ENCODE peak calls at places on chromosomes 16 and 17, in seven cellular contexts. F is H9, G is neuronal stem cell, N is mesenchymal stem cell, U is IMR-90, I is mesendoderm, Z is H1. W is an unnamed sample.
A peak's percentile ranks its signal among the peaks of the same experiment; 100 is the strongest.

GRCh38 chr17:65130829-65131228 is 6.3 kb upstream of the RGS9 start:
- DNase-seq in F (no peak), G (no peak), N (no peak), U (no peak), I (no peak), Z (no peak), W (no peak)

GRCh38 chr17:80992948-80993624 is 1.4 kb downstream of the CHMP6 start:
- DNase-seq in F (no peak), G (no peak), N (no peak), U (no peak), I (no peak), Z (no peak), W (no peak)

GRCh38 chr17:78111012-78111726 is 17.4 kb downstream of the TMC6 start:
- DNase-seq in F (no peak), G (no peak), N (no peak), U (no peak), I (no peak), Z (no peak), W (no peak)

GRCh38 chr17:45246861-45247428 is 14.9 kb downstream of the SPATA32 start:
- DNase-seq in F (peak; percentile 88), G (peak; percentile 64), N (peak; percentile 50), U (peak; percentile 14), I (peak; percentile 77), Z (no peak), W (peak; percentile 27)

GRCh38 chr17:63698886-63699637 is 863 bp downstream of the LIMD2 start:
- DNase-seq in F (peak; percentile 75), G (no peak), N (peak; percentile 68), U (peak; percentile 29), I (peak; percentile 83), Z (no peak), W (no peak)

GRCh38 chr16:27867122-27868110 is 196.1 kb downstream of the GSG1L start:
- DNase-seq in F (peak; percentile 93), G (peak; percentile 46), N (peak; percentile 40), U (peak; percentile 51), I (peak; percentile 89), Z (peak; percentile 70), W (peak; percentile 62)

GRCh38 chr16:57889111-57889510 is 81.8 kb downstream of the CNGB1 start:
- DNase-seq in F (no peak), G (no peak), N (no peak), U (no peak), I (no peak), Z (no peak), W (no peak)

GRCh38 chr17:35315283-35315682 is 58.1 kb downstream of the SLFN11 start:
- DNase-seq in F (no peak), G (no peak), N (no peak), U (peak; percentile 85), I (no peak), Z (no peak), W (no peak)

GRCh38 chr17:17664073-17664470 is 17.2 kb upstream of the RAI1 start:
- DNase-seq in F (no peak), G (no peak), N (peak; percentile 43), U (no peak), I (no peak), Z (no peak), W (no peak)

GRCh38 chr16:82664181-82664580 is 37.4 kb downstream of the CDH13 start:
- DNase-seq in F (no peak), G (no peak), N (no peak), U (no peak), I (no peak), Z (no peak), W (no peak)

GRCh38 chr17:36496018-36496789 is 9.7 kb downstream of the ZNHIT3 start:
- DNase-seq in F (peak; percentile 22), G (peak; percentile 37), N (no peak), U (peak; percentile 16), I (peak; percentile 73), Z (no peak), W (no peak)

GRCh38 chr16:80948886-80949502 is 57.7 kb downstream of the CMC2 start:
- DNase-seq in F (peak; percentile 80), G (peak; percentile 59), N (no peak), U (peak; percentile 20), I (peak; percentile 75), Z (no peak), W (peak; percentile 26)

GRCh38 chr17:12545877-12546513 is 119.7 kb upstream of the MYOCD start:
- DNase-seq in F (peak; percentile 77), G (peak; percentile 51), N (peak; percentile 66), U (peak; percentile 63), I (peak; percentile 85), Z (peak; percentile 27), W (peak; percentile 77)

GRCh38 chr16:31356566-31357323 is 1.8 kb downstream of the ITGAX start:
- DNase-seq in F (peak; percentile 55), G (no peak), N (no peak), U (no peak), I (peak; percentile 27), Z (no peak), W (no peak)

GRCh38 chr17:50604470-50604869 is 30.2 kb upstream of the ABCC3 start:
- DNase-seq in F (peak; percentile 73), G (no peak), N (peak; percentile 38), U (peak; percentile 28), I (no peak), Z (no peak), W (no peak)

GRCh38 chr17:76864024-76864423 is 4.2 kb upstream of the MGAT5B start:
- DNase-seq in F (no peak), G (no peak), N (no peak), U (no peak), I (no peak), Z (no peak), W (no peak)

GRCh38 chr17:60065867-60066266 is 12.9 kb downstream of the HEATR6 start:
- DNase-seq in F (no peak), G (no peak), N (no peak), U (no peak), I (no peak), Z (no peak), W (no peak)

GRCh38 chr17:52138752-52139151 is 19.8 kb downstream of the CA10 start:
- DNase-seq in F (no peak), G (no peak), N (no peak), U (no peak), I (no peak), Z (no peak), W (no peak)

GRCh38 chr17:5705081-5705875 is 121.0 kb upstream of the NLRP1 start:
- DNase-seq in F (peak; percentile 80), G (peak; percentile 62), N (no peak), U (peak; percentile 1), I (peak; percentile 84), Z (no peak), W (no peak)

GRCh38 chr17:77374170-77374936 is 233.6 kb downstream of the SEC14L1 start:
- DNase-seq in F (peak; percentile 96), G (peak; percentile 83), N (peak; percentile 94), U (peak; percentile 86), I (peak; percentile 97), Z (peak; percentile 59), W (peak; percentile 57)

GRCh38 chr17:40938981-40939380 is 1.5 kb upstream of the KRT23 start:
- DNase-seq in F (no peak), G (no peak), N (no peak), U (peak; percentile 43), I (no peak), Z (no peak), W (no peak)

DNA sequence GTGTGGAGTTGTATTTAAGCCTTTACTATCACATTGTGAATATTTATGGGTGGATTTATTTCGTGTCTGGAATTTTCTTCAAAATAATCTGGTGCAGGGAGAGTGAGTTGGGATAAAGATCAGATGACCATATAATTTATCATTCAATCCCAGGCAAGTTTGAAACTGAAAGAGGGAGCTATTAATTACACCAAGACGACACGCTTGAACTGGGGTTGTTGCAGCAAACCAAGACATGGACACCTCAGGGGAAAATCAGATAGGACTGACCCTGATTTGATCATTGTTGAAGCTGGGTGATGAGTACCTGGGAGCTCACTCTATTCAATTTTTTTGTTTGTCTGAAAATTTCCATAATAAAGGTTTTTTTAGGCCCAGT is 42.2 kb downstream of the LDHD start:
- DNase-seq in F (no peak), G (no peak), N (no peak), U (no peak), I (no peak), Z (no peak), W (no peak)
- H3K4me2 ChIP-seq in F (no peak overlapping the region), G (no peak overlapping the region), N (no peak overlapping the region), U (no peak overlapping the region), I (no peak overlapping the region), Z (no peak overlapping the region), W (no peak overlapping the region)

DNA sequence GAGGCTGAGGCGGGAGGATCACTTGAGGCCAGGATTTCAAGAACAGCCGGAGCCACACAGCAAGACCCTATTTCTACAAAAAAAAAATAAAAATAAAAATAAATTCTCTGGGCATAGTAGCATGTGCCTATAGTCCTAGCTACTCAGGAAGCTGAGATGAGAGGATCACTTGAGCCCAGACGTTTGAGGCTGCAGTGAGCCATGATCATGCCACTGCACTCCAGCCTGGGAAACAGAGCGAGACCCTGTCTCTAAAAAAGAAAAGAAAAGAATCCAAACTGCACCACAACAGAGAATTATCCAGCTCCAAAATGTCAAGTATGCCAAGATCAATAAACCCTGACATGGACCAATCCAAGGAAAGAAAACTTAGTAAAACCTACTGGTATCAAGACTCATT is 78.9 kb upstream of the NOL11 start:
- DNase-seq in F (no peak), G (no peak), N (no peak), U (no peak), I (no peak), Z (no peak), W (no peak)
- H4K8ac ChIP-seq in F (no peak overlapping the region), G (no peak overlapping the region), N (no peak overlapping the region), U (no peak overlapping the region), I (no peak overlapping the region), Z (no peak overlapping the region), W (no peak overlapping the region)

DNA sequence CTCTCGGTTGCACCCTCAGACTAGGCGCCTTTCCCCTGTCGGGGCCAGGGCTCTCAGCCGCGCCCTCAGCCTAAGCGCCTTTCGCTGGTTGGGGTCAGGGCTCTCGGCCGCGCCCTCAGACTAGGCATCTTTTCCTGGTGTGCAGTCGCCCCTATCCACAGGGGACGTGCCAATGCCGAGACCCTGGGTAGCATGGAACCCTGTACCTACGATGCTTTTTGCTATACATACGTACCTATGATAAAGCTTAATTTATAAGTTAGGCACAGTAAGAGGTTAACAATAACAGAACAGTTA is 9.1 kb downstream of the ACSF3 start:
- DNase-seq in F (no peak), G (no peak), N (no peak), U (no peak), I (no peak), Z (no peak), W (no peak)
- H3K4me2 ChIP-seq in F (no peak overlapping the region), G (no peak overlapping the region), N (no peak overlapping the region), U (no peak overlapping the region), I (no peak overlapping the region), Z (no peak overlapping the region), W (no peak overlapping the region)

GRCh38 chr16:23120562-23120961 is 28.7 kb downstream of the USP31 start:
- DNase-seq in F (no peak), G (no peak), N (no peak), U (no peak), I (no peak), Z (no peak), W (no peak)

GRCh38 chr16:23122107-23122506 is 27.1 kb downstream of the USP31 start:
- DNase-seq in F (no peak), G (no peak), N (no peak), U (no peak), I (no peak), Z (no peak), W (no peak)

GRCh38 chr16:23124315-23124714 is 24.9 kb downstream of the USP31 start:
- DNase-seq in F (no peak), G (no peak), N (peak; percentile 78), U (peak; percentile 83), I (no peak), Z (no peak), W (no peak)

GRCh38 chr16:23121024-23121423 is 28.2 kb downstream of the USP31 start:
- DNase-seq in F (no peak), G (no peak), N (no peak), U (no peak), I (no peak), Z (no peak), W (no peak)

GRCh38 chr16:23119570-23119969 is 29.7 kb downstream of the USP31 start:
- DNase-seq in F (no peak), G (no peak), N (peak; percentile 10), U (peak; percentile 59), I (no peak), Z (no peak), W (peak; percentile 66)
- H4K8ac ChIP-seq in F (no peak overlapping the region), G (no peak overlapping the region), N (no peak overlapping the region), U (no peak overlapping the region), I (no peak overlapping the region), Z (no peak overlapping the region), W (no peak overlapping the region)